ENCODE peak calls at places on chromosomes 16 and 17, in nine cellular contexts. J is mucosa of descending colon, C is fibroblast of lung, P is Panc1, L is adrenal gland, M is SJCRH30, Z is PC-9, Q is left ventricle myocardium inferior, O is stomach. R is an unnamed sample.

GRCh38 chr16:29820271-29820701 is at the start of gene MVP:
- DNase-seq in J (peak; percentile 84), C (peak; percentile 63), P (no peak), L (peak; percentile 68), M (no peak), Z (no peak), Q (peak; percentile 67), O (peak; percentile 78), R (peak; percentile 91)

GRCh38 chr17:61926831-61927210 is 961 bp downstream of the INTS2 start:
- DNase-seq in J (no peak), C (peak; percentile 53), P (no peak), L (no peak), M (no peak), Z (no peak), Q (no peak), O (no peak), R (no peak)

GRCh38 chr17:7858487-7858832 is 657 bp downstream of the CYB5D1 start:
- DNase-seq in J (peak; percentile 71), C (peak; percentile 57), P (no peak), L (peak; percentile 52), M (no peak), Z (peak; percentile 45), Q (peak; percentile 44), O (no peak), R (peak; percentile 84)

GRCh38 chr17:47603830-47604229 is 45.9 kb upstream of the KPNB1 start:
- DNase-seq in J (no peak), C (no peak), P (no peak), L (no peak), M (peak; percentile 38), Z (no peak), Q (no peak), O (no peak), R (no peak)

GRCh38 chr17:73787721-73788051 is 143.4 kb upstream of the SDK2 start:
- DNase-seq in J (no peak), C (no peak), P (no peak), L (no peak), M (no peak), Z (no peak), Q (no peak), O (peak; percentile 3), R (no peak)

GRCh38 chr17:78957076-78957475 is 22.6 kb downstream of the LGALS3BP start:
- DNase-seq in J (no peak), C (peak; percentile 85), P (no peak), L (no peak), M (no peak), Z (no peak), Q (no peak), O (peak; percentile 46), R (no peak)

GRCh38 chr17:79160980-79161621 is 86.5 kb downstream of the ENGASE start:
- DNase-seq in J (no peak), C (no peak), P (no peak), L (no peak), M (peak; percentile 70), Z (no peak), Q (no peak), O (no peak), R (no peak)

GRCh38 chr17:52071712-52072111 is 86.8 kb downstream of the CA10 start:
- DNase-seq in J (no peak), C (no peak), P (no peak), L (no peak), M (no peak), Z (no peak), Q (no peak), O (no peak), R (no peak)

GRCh38 chr16:50313596-50314483 is 47.5 kb downstream of the ADCY7 start:
- DNase-seq in J (no peak), C (peak; percentile 76), P (no peak), L (no peak), M (no peak), Z (no peak), Q (peak; percentile 74), O (peak; percentile 25), R (peak; percentile 81)

GRCh38 chr16:50314665-50315064 is 48.3 kb downstream of the ADCY7 start:
- DNase-seq in J (no peak), C (no peak), P (no peak), L (no peak), M (no peak), Z (no peak), Q (no peak), O (no peak), R (no peak)

GRCh38 chr16:50316848-50317630 is 50.7 kb downstream of the ADCY7 start:
- DNase-seq in J (no peak), C (no peak), P (no peak), L (no peak), M (no peak), Z (no peak), Q (no peak), O (no peak), R (no peak)

GRCh38 chr16:50316102-50316847 is 49.9 kb downstream of the ADCY7 start:
- DNase-seq in J (no peak), C (peak; percentile 41), P (no peak), L (no peak), M (no peak), Z (no peak), Q (no peak), O (no peak), R (no peak)

GRCh38 chr16:50315346-50315997 is 49.1 kb downstream of the ADCY7 start:
- DNase-seq in J (no peak), C (peak; percentile 28), P (no peak), L (no peak), M (no peak), Z (no peak), Q (no peak), O (no peak), R (no peak)
- H3K36me3 ChIP-seq in J (peaks cover 8% of the 10 kb centered on the region), C (peaks cover 20% of the 10 kb centered on the region), P (peaks cover 15% of the 10 kb centered on the region), L (peaks cover 76% of the 10 kb centered on the region), M (peaks cover 63% of the 10 kb centered on the region), Z (peaks cover 30% of the 10 kb centered on the region), Q (peaks cover 67% of the 10 kb centered on the region), O (peaks cover 90% of the 10 kb centered on the region), R (peaks cover 35% of the 10 kb centered on the region)

GRCh38 chr16:9821331-9821730 is 360.9 kb downstream of the GRIN2A start:
- DNase-seq in J (no peak), C (no peak), P (no peak), L (no peak), M (no peak), Z (no peak), Q (no peak), O (no peak), R (no peak)

GRCh38 chr16:9821970-9822369 is 360.3 kb downstream of the GRIN2A start:
- DNase-seq in J (no peak), C (no peak), P (no peak), L (no peak), M (no peak), Z (no peak), Q (no peak), O (no peak), R (no peak)

GRCh38 chr16:9818702-9819101 is 363.5 kb downstream of the GRIN2A start:
- DNase-seq in J (no peak), C (no peak), P (no peak), L (no peak), M (no peak), Z (no peak), Q (no peak), O (no peak), R (no peak)

GRCh38 chr16:9823510-9823909 is 358.7 kb downstream of the GRIN2A start:
- DNase-seq in J (no peak), C (peak; percentile 58), P (no peak), L (no peak), M (no peak), Z (no peak), Q (no peak), O (no peak), R (no peak)

DNA sequence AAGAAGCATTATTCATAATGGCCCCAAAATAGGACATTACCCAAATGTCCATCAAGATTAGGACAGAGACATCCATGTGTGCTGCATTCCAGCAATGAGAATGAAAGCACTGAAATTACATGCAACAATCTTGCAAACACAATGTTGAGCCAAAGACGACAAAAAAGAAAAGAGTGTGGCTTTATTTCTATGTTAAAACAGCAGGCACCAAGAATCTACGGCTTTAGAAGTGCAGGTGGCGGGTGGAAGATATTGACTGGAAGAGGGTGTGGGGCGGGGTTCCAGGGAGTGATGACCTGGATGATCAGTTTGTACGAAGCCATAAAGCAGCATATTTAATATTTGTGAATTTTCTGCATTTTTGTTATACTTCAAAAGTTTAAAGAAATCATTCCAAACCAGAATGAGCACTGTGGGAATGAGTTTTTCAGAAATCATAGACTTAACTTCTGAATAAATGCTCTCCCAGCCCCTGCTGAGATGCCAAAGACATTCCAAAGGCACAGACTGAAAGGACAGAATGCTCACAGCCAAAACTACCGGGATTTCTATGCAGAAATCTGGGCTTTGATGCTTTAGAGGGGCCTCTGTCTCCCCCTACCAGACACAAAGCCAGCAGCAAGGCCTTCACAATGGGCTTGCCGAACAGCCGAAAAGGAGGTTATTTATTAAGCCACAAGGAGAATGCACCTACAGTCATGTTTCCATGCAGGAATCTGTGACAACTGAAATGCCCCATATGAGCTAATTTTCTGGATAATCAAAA is 361.6 kb downstream of the GRIN2A start:
- DNase-seq in J (no peak), C (no peak), P (no peak), L (no peak), M (no peak), Z (no peak), Q (no peak), O (no peak), R (no peak)
- H3K36me3 ChIP-seq in J (no peaks in the 10 kb centered on the region), C (no peaks in the 10 kb centered on the region), P (no peaks in the 10 kb centered on the region), L (no peaks in the 10 kb centered on the region), M (no peaks in the 10 kb centered on the region), Z (no peaks in the 10 kb centered on the region), Q (no peaks in the 10 kb centered on the region), O (no peaks in the 10 kb centered on the region), R (no peaks in the 10 kb centered on the region)

DNA sequence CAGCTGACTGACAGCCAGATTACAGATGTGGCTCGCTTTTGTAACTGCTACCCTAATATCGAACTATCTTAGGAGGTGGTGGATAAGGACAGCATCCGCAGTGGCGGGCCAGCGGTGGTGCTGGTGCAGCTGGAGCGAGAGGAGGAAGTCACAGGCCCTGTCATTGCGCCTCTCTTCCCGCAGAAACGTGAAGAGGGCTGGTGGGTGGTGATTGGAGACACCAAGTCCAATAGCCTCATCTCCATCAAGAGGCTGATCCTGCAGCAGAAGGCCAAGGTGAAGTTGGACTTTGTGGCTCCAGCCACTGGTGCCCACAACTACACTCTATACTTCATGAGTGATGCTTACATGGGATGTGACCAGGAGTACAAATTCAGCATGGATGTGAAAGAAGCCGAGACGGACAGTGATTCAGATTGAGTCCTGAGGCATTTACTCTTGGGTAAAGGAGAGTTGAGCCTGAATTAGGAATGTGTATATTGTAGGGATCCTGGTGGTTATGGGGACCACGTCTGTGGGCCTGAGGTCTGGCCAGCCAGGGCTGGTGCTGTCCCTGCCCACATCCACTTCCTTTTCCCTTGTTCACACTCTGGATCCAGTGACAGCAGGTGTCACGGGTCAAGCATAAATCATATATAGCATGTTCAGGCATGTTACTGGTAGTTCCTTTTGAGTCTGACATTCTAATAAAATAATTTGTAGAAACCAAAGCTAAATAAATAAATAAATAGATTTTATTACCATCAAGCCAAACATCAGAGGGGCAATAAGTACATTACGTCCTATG is 89.0 kb upstream of the SMURF2 start:
- DNase-seq in J (no peak), C (no peak), P (no peak), L (no peak), M (no peak), Z (no peak), Q (no peak), O (no peak), R (no peak)
- H3K36me3 ChIP-seq in J (no peaks in the 10 kb centered on the region), C (peaks cover 4% of the 10 kb centered on the region), P (no peaks in the 10 kb centered on the region), L (peaks cover 53% of the 10 kb centered on the region), M (no peaks in the 10 kb centered on the region), Z (peaks cover 13% of the 10 kb centered on the region), Q (peaks cover 59% of the 10 kb centered on the region), O (peaks cover 72% of the 10 kb centered on the region), R (peaks cover 9% of the 10 kb centered on the region)

DNA sequence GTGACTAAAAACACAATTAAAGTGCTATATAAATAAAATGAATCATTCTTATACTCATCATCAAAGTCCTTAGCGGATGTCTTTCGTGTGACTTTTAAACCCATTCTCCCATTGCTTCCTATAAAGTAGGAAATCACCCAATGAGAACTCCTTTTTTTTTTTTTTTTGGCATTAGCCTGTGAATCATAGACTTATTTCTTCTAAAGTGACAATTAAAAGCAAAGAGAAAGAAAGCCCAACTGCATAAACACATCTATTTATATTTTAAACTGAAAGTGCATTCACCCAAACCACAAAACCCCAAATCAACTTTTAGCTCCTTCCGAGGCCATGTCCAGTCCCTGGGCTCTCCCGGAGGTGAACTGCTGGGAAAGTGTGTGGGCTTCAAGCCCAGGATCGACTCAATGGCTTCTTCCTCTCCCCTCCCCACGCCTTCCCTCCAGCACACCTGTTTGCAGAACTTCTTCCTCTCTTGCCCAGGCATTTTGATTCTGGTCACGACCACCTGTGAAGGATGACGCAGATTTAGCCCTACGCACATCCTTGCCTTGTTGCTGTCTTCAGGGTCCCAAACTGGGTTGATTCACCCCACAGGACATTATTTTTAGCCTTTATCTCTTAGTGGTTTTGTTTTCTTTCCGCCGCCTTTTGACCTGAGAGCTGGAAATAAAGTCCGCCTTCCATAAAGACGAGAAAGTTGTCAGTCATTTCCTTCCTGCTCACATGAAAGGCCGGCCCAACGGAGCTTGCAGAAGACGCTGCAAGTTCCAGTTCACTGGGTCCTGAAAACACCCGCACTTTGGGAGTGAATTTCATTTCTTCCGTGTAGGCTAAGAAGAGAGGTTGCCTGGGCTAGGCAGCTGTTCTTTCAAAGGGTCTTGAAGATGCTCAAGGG is 166.8 kb downstream of the MAP2K6 start:
- DNase-seq in J (no peak), C (peak; percentile 46), P (no peak), L (no peak), M (no peak), Z (no peak), Q (no peak), O (no peak), R (no peak)
- H3K36me3 ChIP-seq in J (no peaks in the 10 kb centered on the region), C (no peaks in the 10 kb centered on the region), P (no peaks in the 10 kb centered on the region), L (no peaks in the 10 kb centered on the region), M (no peaks in the 10 kb centered on the region), Z (no peaks in the 10 kb centered on the region), Q (no peaks in the 10 kb centered on the region), O (no peaks in the 10 kb centered on the region), R (no peaks in the 10 kb centered on the region)

R was measured in kidney.